ENCODE peak calls at places on chromosome 16, in seven cellular contexts. X is naive thymus-derived CD8-positive, alpha-beta T cell; L is M059J; Y is fibroblast of mammary gland; C is mesenteric fat pad; W is ELR; V is left cardiac atrium. O is an unnamed sample.

GRCh38 chr16:17444658-17445057 is 26.1 kb downstream of the XYLT1 start:
- DNase-seq in X (no peak), L (no peak), Y (no peak), C (no peak), W (no peak), V (no peak), O (no peak)

GRCh38 chr16:13896543-13897182 is 23.3 kb upstream of the ERCC4 start:
- DNase-seq in X (no peak), L (no peak), Y (peak; percentile 8), C (no peak), W (peak; percentile 19), V (no peak), O (no peak)

GRCh38 chr16:12747261-12747660 is 56.4 kb downstream of the CPPED1 start:
- DNase-seq in X (no peak), L (no peak), Y (no peak), C (peak; percentile 3), W (no peak), V (no peak), O (no peak)

GRCh38 chr16:89072216-89073130 is 21.2 kb upstream of the ACSF3 start:
- DNase-seq in X (no peak), L (no peak), Y (peak; percentile 46), C (no peak), W (no peak), V (no peak), O (no peak)

GRCh38 chr16:28010671-28011070 is 52.8 kb downstream of the GSG1L start:
- DNase-seq in X (no peak), L (no peak), Y (peak; percentile 14), C (no peak), W (peak; percentile 37), V (no peak), O (no peak)

GRCh38 chr16:27974896-27975540 is 88.5 kb downstream of the GSG1L start:
- DNase-seq in X (no peak), L (no peak), Y (no peak), C (peak; percentile 76), W (no peak), V (no peak), O (no peak)

GRCh38 chr16:58492735-58493134 is 7.2 kb upstream of the NDRG4 start:
- DNase-seq in X (no peak), L (no peak), Y (no peak), C (no peak), W (no peak), V (no peak), O (no peak)

GRCh38 chr16:71499775-71500364 is 10.7 kb upstream of the ZNF19 start:
- DNase-seq in X (peak; percentile 57), L (peak; percentile 58), Y (peak; percentile 67), C (no peak), W (peak; percentile 70), V (no peak), O (peak; percentile 17)